ENCODE peak calls at places on chromosome 21, in seven cellular contexts. V is IMR-90, L is fibroblast of lung, R is BE2C, A is MM.1S, B is dorsolateral prefrontal cortex, P is ovary. J is an unnamed sample. For H3K27me3, the result is how much of the 10 kb centered on the place peaks cover.

GRCh38 chr21:39593522-39593921 is 19.2 kb upstream of the B3GALT5 start:
- DNase-seq in L (peak), V (no peak), R (no peak), A (no peak), P (no peak), B (no peak), J (no peak)

GRCh38 chr21:39088831-39089380 is 94.3 kb downstream of the PSMG1 start:
- DNase-seq in L (peak), V (peak), P (no peak), R (no peak), B (no peak), A (no peak), J (peak)

GRCh38 chr21:17428484-17428869 is 84.4 kb upstream of the CXADR start:
- DNase-seq in L (no peak), B (no peak), A (no peak), V (no peak), P (no peak), R (no peak), J (no peak)

GRCh38 chr21:41425954-41426655 is at the start of gene MX1:
- DNase-seq in A (peak), L (peak), V (peak), R (no peak), P (peak), B (peak), J (peak)

GRCh38 chr21:42043961-42044360 is 27.2 kb upstream of the UMODL1 start:
- DNase-seq in P (no peak), B (no peak), A (no peak), V (no peak), L (no peak), R (no peak), J (no peak)

GRCh38 chr21:33657124-33657842 is 15.0 kb downstream of the ITSN1 start:
- DNase-seq in V (peak), P (no peak), A (no peak), L (peak), R (no peak), B (no peak), J (no peak)

GRCh38 chr21:41899431-41900202 is 20.5 kb upstream of the PRDM15 start:
- DNase-seq in L (no peak), R (no peak), B (no peak), V (no peak), P (no peak), A (no peak), J (no peak)

GRCh38 chr21:38181101-38181500 is 75.7 kb upstream of the KCNJ15 start:
- DNase-seq in A (no peak), R (no peak), L (peak), P (no peak), V (no peak), B (no peak), J (no peak)

GRCh38 chr21:41764558-41765392 is 2.1 kb downstream of the RIPK4 start:
- DNase-seq in P (no peak), B (no peak), A (no peak), L (no peak), R (no peak), V (no peak), J (no peak)

GRCh38 chr21:19992540-19992939 is 1005.7 kb upstream of the NCAM2 start:
- DNase-seq in A (no peak), R (no peak), L (no peak), B (no peak), P (no peak), V (no peak), J (no peak)

GRCh38 chr21:25818156-25818950 is 83.6 kb downstream of the GABPA start:
- DNase-seq in P (no peak), B (no peak), V (no peak), R (no peak), A (peak), L (no peak), J (no peak)

GRCh38 chr21:29762570-29763082 is 177.2 kb downstream of the GRIK1 start:
- DNase-seq in P (no peak), R (no peak), V (no peak), B (no peak), L (no peak), A (no peak), J (no peak)

GRCh38 chr21:42312626-42313104 is 2.5 kb downstream of the TFF3 start:
- DNase-seq in L (no peak), P (no peak), A (no peak), V (no peak), B (no peak), R (no peak), J (no peak)

GRCh38 chr21:33406493-33406892 is 3.3 kb downstream of the IFNGR2 start:
- DNase-seq in P (no peak), A (no peak), L (no peak), R (no peak), V (no peak), B (no peak), J (no peak)

GRCh38 chr21:42518216-42518615 is 4.6 kb downstream of the SLC37A1 start:
- DNase-seq in B (no peak), L (peak), A (no peak), R (no peak), P (no peak), V (peak), J (peak)

GRCh38 chr21:33873116-33873515 is 42.5 kb downstream of the ATP5PO start:
- DNase-seq in V (no peak), B (no peak), P (no peak), R (no peak), L (no peak), A (no peak), J (no peak)

GRCh38 chr21:33815153-33815707 is 100.4 kb downstream of the ATP5PO start:
- DNase-seq in B (no peak), V (no peak), L (no peak), R (no peak), A (peak), P (no peak), J (no peak)

GRCh38 chr21:31732891-31733520 is 1.1 kb upstream of the SCAF4 start:
- DNase-seq in V (peak), B (peak), R (peak), A (no peak), P (peak), L (no peak), J (no peak)

GRCh38 chr21:28280611-28281010 is 712.1 kb downstream of the LTN1 start:
- DNase-seq in P (no peak), B (no peak), L (no peak), V (no peak), R (no peak), A (no peak), J (no peak)

GRCh38 chr21:21816778-21817177 is 818.6 kb downstream of the NCAM2 start:
- DNase-seq in P (no peak), B (no peak), A (no peak), L (no peak), V (no peak), R (no peak), J (no peak)

GRCh38 chr21:45323487-45324380 is 36.0 kb upstream of the POFUT2 start:
- DNase-seq in B (no peak), V (peak), L (peak), P (no peak), R (peak), A (no peak), J (no peak)

GRCh38 chr21:28607545-28607944 is 385.1 kb downstream of the LTN1 start:
- DNase-seq in V (no peak), L (no peak), B (no peak), P (no peak), A (no peak), R (no peak), J (no peak)

GRCh38 chr21:41302976-41303375 is 13.6 kb upstream of the FAM3B start:
- DNase-seq in L (no peak), P (no peak), B (no peak), R (no peak), V (no peak), A (no peak), J (no peak)

GRCh38 chr21:31686272-31686913 is 26.9 kb downstream of the SOD1 start:
- DNase-seq in B (peak), P (no peak), A (no peak), L (no peak), R (no peak), V (no peak), J (no peak)

GRCh38 chr21:33971492-33972013 is 55.9 kb upstream of the ATP5PO start:
- DNase-seq in P (no peak), L (no peak), A (no peak), R (no peak), B (no peak), V (peak), J (peak)

GRCh38 chr21:26169611-26170470 is 729 bp downstream of the APP start:
- DNase-seq in A (peak), P (peak), R (peak), B (peak), L (peak), V (peak), J (peak)

GRCh38 chr21:40054403-40054802 is 187.2 kb downstream of the PCP4 start:
- DNase-seq in P (no peak), L (no peak), R (no peak), B (peak), V (no peak), A (peak), J (no peak)

GRCh38 chr21:33931799-33932390 is 16.3 kb upstream of the ATP5PO start:
- DNase-seq in L (peak), A (no peak), R (no peak), P (no peak), B (no peak), V (no peak), J (no peak)

GRCh38 chr21:43307677-43308070 is 119.3 kb downstream of the SIK1 start:
- DNase-seq in L (no peak), V (no peak), R (no peak), B (no peak), P (no peak), A (no peak), J (no peak)

GRCh38 chr21:39715804-39716397 is 29.1 kb upstream of the IGSF5 start:
- DNase-seq in P (peak), B (peak), A (peak), R (peak), V (peak), L (peak), J (peak)

GRCh38 chr21:43957128-43957571 is 55.0 kb upstream of the TRAPPC10 start:
- DNase-seq in V (no peak), P (no peak), L (no peak), R (no peak), B (no peak), A (no peak), J (no peak)

GRCh38 chr21:31518580-31518979 is 140.9 kb upstream of the SOD1 start:
- DNase-seq in L (no peak), R (no peak), B (no peak), A (no peak), P (no peak), V (no peak), J (no peak)

GRCh38 chr21:40143822-40144525 is 276.7 kb downstream of the PCP4 start:
- DNase-seq in B (peak), A (peak), R (peak), V (peak), L (peak), P (no peak), J (peak)

DNA sequence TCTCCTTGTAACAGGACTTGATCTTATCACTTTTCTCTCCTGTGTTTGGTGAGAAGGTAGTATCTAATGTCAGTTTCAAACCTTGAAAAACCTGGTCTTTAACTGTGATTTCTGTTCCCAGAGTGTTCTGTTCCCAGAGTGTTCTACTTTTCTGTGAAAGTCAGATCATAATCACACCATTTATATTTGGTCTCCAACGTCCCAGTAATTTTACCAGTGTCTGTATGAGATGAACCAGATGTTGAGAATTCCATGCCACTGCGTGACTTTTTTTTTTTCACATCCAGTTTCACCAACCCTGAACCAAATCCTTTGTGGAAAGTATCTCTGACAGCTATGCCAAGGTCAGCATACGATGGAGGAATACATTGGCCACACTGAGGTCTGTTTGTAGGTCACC is 365.2 kb downstream of the USP25 start:
- DNase-seq in R (no peak), A (no peak), V (no peak), L (no peak), B (no peak), P (no peak), J (no peak)
- H3K4me3 ChIP-seq in R (no peak), A (no peak), V (no peak), L (no peak), B (no peak), P (no peak), J (no peak)

GRCh38 chr21:23612210-23612609 is 1995.1 kb downstream of the MRPL39 start:
- DNase-seq in B (no peak), L (no peak), R (no peak), P (no peak), A (no peak), V (no peak), J (no peak)
- TF ChIP-seq CTCF in B (no peak), L (no peak), R (no peak), P (no peak), A (no peak), V (no peak), J (no peak)

GRCh38 chr21:14273736-14274538 is 58.0 kb downstream of the RBM11 start:
- DNase-seq in L (no peak), V (no peak), P (no peak), R (peak), A (no peak), B (no peak), J (no peak)
- H3K27me3 ChIP-seq in L (under half), V (under half), P (under half), R (under half), A (under half), B (under half), J (under half)

GRCh38 chr21:35027558-35028450 is 21.3 kb downstream of the RUNX1 start:
- DNase-seq in P (no peak), V (no peak), R (no peak), L (no peak), B (no peak), A (peak), J (no peak)

GRCh38 chr21:35025206-35026152 is 23.6 kb downstream of the RUNX1 start:
- DNase-seq in B (no peak), V (no peak), P (no peak), R (no peak), L (no peak), A (no peak), J (no peak)

GRCh38 chr21:35026617-35027557 is 22.2 kb downstream of the RUNX1 start:
- DNase-seq in V (peak), B (no peak), P (no peak), R (no peak), L (peak), A (peak), J (peak)

GRCh38 chr21:35024475-35024874 is 24.6 kb downstream of the RUNX1 start:
- DNase-seq in B (no peak), R (no peak), A (no peak), V (no peak), L (no peak), P (no peak), J (no peak)

DNA sequence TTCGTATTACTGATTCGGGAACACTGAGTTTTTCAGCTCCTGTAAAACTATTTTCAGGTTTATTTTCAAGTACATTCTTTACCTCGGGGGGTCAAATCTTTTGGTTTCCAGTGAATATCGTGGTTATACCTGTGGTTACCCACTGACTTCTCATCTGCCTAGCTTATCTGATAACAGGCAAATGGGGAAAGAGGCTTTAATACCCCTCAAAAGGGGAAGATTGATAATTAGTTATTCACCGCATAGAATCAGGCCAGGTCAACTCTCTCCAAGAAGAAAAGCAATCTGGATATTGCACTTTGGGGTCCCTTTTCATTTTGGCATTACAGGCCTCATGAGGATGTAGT is 23.0 kb downstream of the RUNX1 start:
- DNase-seq in B (no peak), P (no peak), R (no peak), V (no peak), A (peak), L (no peak), J (no peak)
- H3K4me3 ChIP-seq in B (no peak), P (no peak), R (no peak), V (no peak), A (peak), L (no peak), J (no peak)

GRCh38 chr21:24514081-24514733 is 1093.1 kb downstream of the MRPL39 start:
- DNase-seq in A (peak), B (no peak), L (peak), V (peak), R (no peak), P (no peak), J (no peak)
- TF ChIP-seq CTCF in A (peak), B (peak), L (peak), V (peak), R (peak), P (no peak), J (peak)

GRCh38 chr21:36694593-36695282 is 4.2 kb upstream of the SIM2 start:
- DNase-seq in L (no peak), A (no peak), R (no peak), P (no peak), B (no peak), V (no peak), J (no peak)

GRCh38 chr21:36693144-36694040 is 5.5 kb upstream of the SIM2 start:
- DNase-seq in B (no peak), A (no peak), L (no peak), V (no peak), R (no peak), P (no peak), J (no peak)

GRCh38 chr21:36695283-36695634 is 3.7 kb upstream of the SIM2 start:
- DNase-seq in B (no peak), P (no peak), V (no peak), R (no peak), L (no peak), A (no peak), J (no peak)

GRCh38 chr21:36692844-36693143 is 6.1 kb upstream of the SIM2 start:
- DNase-seq in L (no peak), B (no peak), P (no peak), A (no peak), V (no peak), R (no peak), J (no peak)

GRCh38 chr21:36694041-36694515 is 4.8 kb upstream of the SIM2 start:
- DNase-seq in R (no peak), V (peak), L (peak), B (no peak), P (no peak), A (no peak), J (no peak)
- H3K27me3 ChIP-seq in R (half or more), V (half or more), L (half or more), B (under half), P (under half), A (half or more), J (half or more)

GRCh38 chr21:46327711-46328110 is 3.8 kb downstream of the PCNT start:
- DNase-seq in B (no peak), A (no peak), R (no peak), L (no peak), P (no peak), V (no peak), J (no peak)

GRCh38 chr21:46328151-46328550 is 4.2 kb downstream of the PCNT start:
- DNase-seq in V (no peak), R (no peak), P (no peak), L (no peak), A (no peak), B (no peak), J (no peak)

GRCh38 chr21:46325073-46325912 is 1.3 kb downstream of the PCNT start:
- DNase-seq in A (peak), P (peak), B (peak), V (peak), L (peak), R (peak), J (peak)

GRCh38 chr21:46324390-46325072 is 575 bp downstream of the PCNT start:
- DNase-seq in A (peak), V (peak), P (peak), B (peak), L (peak), R (peak), J (peak)

GRCh38 chr21:46326110-46326703 is 2.3 kb downstream of the PCNT start:
- DNase-seq in P (no peak), B (no peak), V (no peak), R (no peak), L (no peak), A (no peak), J (no peak)
- H3K4me3 ChIP-seq in P (no peak), B (no peak), V (no peak), R (peak), L (peak), A (no peak), J (no peak)